ENCODE peak calls at places on chromosomes 6 and 20, in five cellular contexts. K is WTC11; D is NCI-H1436; R is head of caudate nucleus; L is stimulated activated CD4-positive, alpha-beta T cell treated with anti-CD3 and anti-CD28 coated beads, Interleukin-4, amount 100 ng/mL, for 1 hour. I is an unnamed sample.

GRCh38 chr6:132995432-132995831 is 181.1 kb downstream of the RPS12 start:
- DNase-seq in K (no peak), D (no peak), R (peak), L (no peak), I (peak)

GRCh38 chr20:1800180-1800579 is 95.0 kb upstream of the SIRPA start:
- DNase-seq in K (no peak), D (no peak), R (no peak), L (no peak), I (no peak)

GRCh38 chr6:118354641-118355040 is 193.5 kb upstream of the PLN start:
- DNase-seq in K (no peak), D (no peak), R (no peak), L (no peak), I (no peak)

GRCh38 chr20:57660510-57661199 is 40.4 kb upstream of the ZBP1 start:
- DNase-seq in K (no peak), D (no peak), R (no peak), L (no peak), I (no peak)

GRCh38 chr6:128474481-128474880 is 45.9 kb downstream of the PTPRK start:
- DNase-seq in K (no peak), D (no peak), R (no peak), L (no peak), I (peak)

GRCh38 chr20:4012631-4013030 is 2.7 kb downstream of the RNF24 start:
- DNase-seq in K (no peak), D (no peak), R (no peak), L (no peak), I (peak)

GRCh38 chr6:41531591-41532582 is 14.3 kb upstream of the FOXP4 start:
- DNase-seq in K (no peak), D (no peak), R (no peak), L (peak), I (no peak)

GRCh38 chr20:2922957-2923356 is 49.7 kb downstream of the PTPRA start:
- DNase-seq in K (no peak), D (no peak), R (no peak), L (no peak), I (no peak)

GRCh38 chr6:36517408-36517807 is 29.9 kb downstream of the STK38 start:
- DNase-seq in K (no peak), D (no peak), R (no peak), L (no peak), I (no peak)

GRCh38 chr20:36246410-36246809 is 10.1 kb downstream of the AAR2 start:
- DNase-seq in K (no peak), D (no peak), R (no peak), L (no peak), I (no peak)

GRCh38 chr6:84065718-84066290 is 32.2 kb downstream of the MRAP2 start:
- DNase-seq in K (no peak), D (peak), R (no peak), L (no peak), I (no peak)

GRCh38 chr6:14874975-14875677 is 370.7 kb upstream of the JARID2 start:
- DNase-seq in K (no peak), D (no peak), R (no peak), L (no peak), I (no peak)